ENCODE peak calls at places on chromosomes 13 and 19, in five cellular contexts. E, I, L, Y and W are unnamed samples.
A peak's percentile ranks its signal among the peaks of the same experiment; 100 is the strongest.

GRCh38 chr19:52898101-52898500 is 666 bp upstream of the ZNF320 start:
- DNase-seq in E (no peak), I (peak; percentile 23), L (no peak), Y (no peak), W (no peak)

GRCh38 chr13:104014803-104015645 is 948.8 kb upstream of the SLC10A2 start:
- DNase-seq in E (no peak), I (no peak), L (no peak), Y (peak; percentile 39), W (no peak)

GRCh38 chr19:8615813-8616596 is 5.5 kb upstream of the ADAMTS10 start:
- DNase-seq in E (peak; percentile 38), I (peak; percentile 75), L (peak; percentile 29), Y (peak; percentile 55), W (no peak)

GRCh38 chr13:47794963-47795362 is 206.1 kb downstream of the SUCLA2 start:
- DNase-seq in E (no peak), I (no peak), L (no peak), Y (peak; percentile 2), W (no peak)

GRCh38 chr19:35991731-35992450 is 3.1 kb upstream of the SDHAF1 start:
- DNase-seq in E (no peak), I (no peak), L (no peak), Y (no peak), W (no peak)

GRCh38 chr19:17220207-17220758 is 5.1 kb downstream of the USE1 start:
- DNase-seq in E (no peak), I (no peak), L (no peak), Y (peak; percentile 71), W (no peak)

GRCh38 chr13:111940892-111941291 is 126.1 kb upstream of the SOX1 start:
- DNase-seq in E (no peak), I (no peak), L (no peak), Y (no peak), W (no peak)

GRCh38 chr19:13978306-13978705 is 26.0 kb downstream of the DCAF15 start:
- DNase-seq in E (peak; percentile 92), I (peak; percentile 67), L (peak; percentile 39), Y (no peak), W (no peak)

GRCh38 chr19:47158879-47159509 is 28.4 kb downstream of the SAE1 start:
- DNase-seq in E (no peak), I (no peak), L (no peak), Y (peak; percentile 15), W (no peak)

GRCh38 chr19:2392366-2392765 is 32.3 kb downstream of the TMPRSS9 start:
- DNase-seq in E (no peak), I (no peak), L (no peak), Y (no peak), W (no peak)

GRCh38 chr19:39941615-39942507 is 7.4 kb upstream of the FCGBP start:
- DNase-seq in E (no peak), I (no peak), L (no peak), Y (peak; percentile 38), W (peak; percentile 67)

GRCh38 chr13:46936525-46936924 is 39.7 kb upstream of the HTR2A start:
- DNase-seq in E (no peak), I (no peak), L (no peak), Y (no peak), W (no peak)

GRCh38 chr13:102700088-102701031 is 5.5 kb upstream of the METTL21C start:
- DNase-seq in E (peak; percentile 36), I (no peak), L (no peak), Y (no peak), W (no peak)

GRCh38 chr13:30730526-30730925 is 4.8 kb upstream of the ALOX5AP start:
- DNase-seq in E (no peak), I (peak; percentile 40), L (no peak), Y (no peak), W (no peak)

GRCh38 chr19:4930664-4931063 is 21.4 kb downstream of the UHRF1 start:
- DNase-seq in E (no peak), I (no peak), L (no peak), Y (peak; percentile 28), W (no peak)

GRCh38 chr19:3968556-3969434 is 2.1 kb downstream of the DAPK3 start:
- DNase-seq in E (peak; percentile 97), I (peak; percentile 66), L (peak; percentile 81), Y (peak; percentile 100), W (no peak)

GRCh38 chr19:45693168-45693788 is 812 bp downstream of the QPCTL start:
- DNase-seq in E (peak; percentile 73), I (peak; percentile 88), L (peak; percentile 83), Y (peak; percentile 57), W (no peak)

GRCh38 chr13:75645141-75645540 is 9.0 kb downstream of the LMO7 start:
- DNase-seq in E (no peak), I (no peak), L (no peak), Y (peak; percentile 42), W (no peak)

GRCh38 chr19:17922138-17922537 is 10.7 kb upstream of the CCDC124 start:
- DNase-seq in E (no peak), I (no peak), L (no peak), Y (no peak), W (no peak)

GRCh38 chr19:8476524-8476923 is 25.9 kb downstream of the PRAM1 start:
- DNase-seq in E (no peak), I (no peak), L (no peak), Y (no peak), W (no peak)

GRCh38 chr19:57512845-57513244 is 13.1 kb downstream of the ZNF773 start:
- DNase-seq in E (no peak), I (no peak), L (no peak), Y (peak; percentile 34), W (no peak)

GRCh38 chr19:16462757-16463250 is 9.0 kb downstream of the EPS15L1 start:
- DNase-seq in E (no peak), I (no peak), L (no peak), Y (peak; percentile 34), W (no peak)

GRCh38 chr19:32971715-32972540 is at the start of the genes CEP89 and FAAP24:
- DNase-seq in E (peak; percentile 98), I (peak; percentile 98), L (peak; percentile 99), Y (peak; percentile 99), W (peak; percentile 99)

GRCh38 chr19:40236366-40236765 is 9.9 kb upstream of the CCNP start:
- DNase-seq in E (no peak), I (no peak), L (no peak), Y (no peak), W (no peak)

GRCh38 chr19:14197882-14198281 is 8.1 kb downstream of the ADGRL1 start:
- DNase-seq in E (no peak), I (no peak), L (no peak), Y (no peak), W (no peak)

GRCh38 chr13:95323930-95324662 is 22.8 kb upstream of the ABCC4 start:
- DNase-seq in E (no peak), I (peak; percentile 11), L (no peak), Y (no peak), W (no peak)

GRCh38 chr19:55336101-55336500 is 3.6 kb upstream of the KMT5C start:
- DNase-seq in E (no peak), I (no peak), L (no peak), Y (no peak), W (no peak)

GRCh38 chr13:99040536-99041141 is 62.8 kb upstream of the DOCK9 start:
- DNase-seq in E (no peak), I (no peak), L (no peak), Y (no peak), W (no peak)

GRCh38 chr19:4229179-4229931 is at the start of gene EBI3:
- DNase-seq in E (no peak), I (peak; percentile 35), L (no peak), Y (peak; percentile 65), W (peak; percentile 65)

GRCh38 chr13:28755546-28755870 is 36.7 kb upstream of the SLC46A3 start:
- DNase-seq in E (no peak), I (no peak), L (no peak), Y (no peak), W (no peak)

GRCh38 chr19:17719730-17720486 is 628 bp downstream of the MAP1S start:
- DNase-seq in E (no peak), I (no peak), L (peak; percentile 62), Y (no peak), W (no peak)

GRCh38 chr13:56457535-56458200 is 683.0 kb upstream of the PRR20A start:
- DNase-seq in E (no peak), I (no peak), L (no peak), Y (no peak), W (no peak)

GRCh38 chr13:50080158-50080855 is 65.1 kb downstream of the KCNRG start:
- DNase-seq in E (peak; percentile 34), I (peak; percentile 12), L (no peak), Y (peak; percentile 52), W (no peak)

GRCh38 chr19:53365899-53366493 is 491 bp downstream of the ZNF525 start:
- DNase-seq in E (no peak), I (peak; percentile 6), L (peak; percentile 34), Y (no peak), W (no peak)

GRCh38 chr13:44668707-44669106 is 92.6 kb upstream of the TSC22D1 start:
- DNase-seq in E (no peak), I (no peak), L (no peak), Y (peak; percentile 86), W (no peak)

GRCh38 chr13:33373624-33374023 is 88.1 kb upstream of the STARD13 start:
- DNase-seq in E (no peak), I (no peak), L (no peak), Y (no peak), W (no peak)
- TF ChIP-seq CTCF in E (no peak), I (peak; percentile 32), L (no peak), Y (peak; percentile 9), W (no peak)

GRCh38 chr13:72689181-72689696 is 38.2 kb downstream of the MZT1 start:
- DNase-seq in E (no peak), I (no peak), L (no peak), Y (no peak), W (no peak)

GRCh38 chr13:72686766-72687165 is 40.7 kb downstream of the MZT1 start:
- DNase-seq in E (no peak), I (no peak), L (no peak), Y (no peak), W (no peak)
- TF ChIP-seq CTCF in E (no peak), I (no peak), L (no peak), Y (no peak), W (no peak)

GRCh38 chr13:42474954-42475353 is 99.0 kb upstream of the TNFSF11 start:
- DNase-seq in E (no peak), I (no peak), L (no peak), Y (peak; percentile 61), W (no peak)

GRCh38 chr13:42477588-42478190 is 96.3 kb upstream of the TNFSF11 start:
- DNase-seq in E (no peak), I (no peak), L (no peak), Y (no peak), W (no peak)

GRCh38 chr13:42484396-42484795 is 89.6 kb upstream of the TNFSF11 start:
- DNase-seq in E (no peak), I (no peak), L (no peak), Y (no peak), W (no peak)

GRCh38 chr13:42478531-42479156 is 95.3 kb upstream of the TNFSF11 start:
- DNase-seq in E (no peak), I (no peak), L (no peak), Y (peak; percentile 7), W (peak; percentile 35)
- TF ChIP-seq CTCF in E (no peak), I (peak; percentile 49), L (no peak), Y (peak; percentile 12), W (peak; percentile 57)

GRCh38 chr13:76885203-76886004 is 801 bp downstream of the KCTD12 start:
- DNase-seq in E (peak; percentile 77), I (peak; percentile 40), L (peak; percentile 60), Y (peak; percentile 61), W (no peak)
- TF ChIP-seq CTCF in E (peak; percentile 46), I (peak; percentile 29), L (peak; percentile 10), Y (no peak), W (peak; percentile 47)

GRCh38 chr13:72781461-72782439 is at the start of the genes DIS3 and PIBF1:
- DNase-seq in E (peak; percentile 96), I (peak; percentile 88), L (peak; percentile 97), Y (peak; percentile 98), W (peak; percentile 94)
- TF ChIP-seq CTCF in E (no peak), I (peak; percentile 28), L (no peak), Y (no peak), W (peak; percentile 32)